ENCODE peak calls at places on chromosomes 11 and 22, in six cellular contexts. One of them, this sample, is unnamed.

GRCh38 chr11:67551127-67551526 is 27.9 kb upstream of the CABP2 start:
- DNase-seq in H9: no peak
- DNase-seq in mesenchymal stem cell: no peak
- DNase-seq in IMR-90: no peak
- DNase-seq in mesendoderm: no peak
- DNase-seq in neuronal stem cell: no peak
- DNase-seq in this sample: no peak

GRCh38 chr11:70539360-70540095 is 141.2 kb downstream of the CTTN start:
- DNase-seq in H9: no peak
- DNase-seq in mesenchymal stem cell: no peak
- DNase-seq in mesendoderm: no peak
- DNase-seq in IMR-90: no peak
- DNase-seq in neuronal stem cell: no peak
- DNase-seq in this sample: no peak

GRCh38 chr11:32437406-32438345 is 2.3 kb upstream of the WT1 start:
- DNase-seq in IMR-90: no peak
- DNase-seq in H9: peak; percentile 83
- DNase-seq in neuronal stem cell: no peak
- DNase-seq in mesenchymal stem cell: no peak
- DNase-seq in mesendoderm: peak; percentile 74
- DNase-seq in this sample: no peak

GRCh38 chr11:69840371-69841169 is 21.4 kb upstream of the FGF3 start:
- DNase-seq in IMR-90: no peak
- DNase-seq in mesenchymal stem cell: no peak
- DNase-seq in H9: peak; percentile 28
- DNase-seq in neuronal stem cell: no peak
- DNase-seq in mesendoderm: no peak
- DNase-seq in this sample: no peak

GRCh38 chr11:120344302-120345004 is 8.2 kb downstream of the ARHGEF12 start:
- DNase-seq in H9: no peak
- DNase-seq in mesenchymal stem cell: peak; percentile 80
- DNase-seq in neuronal stem cell: no peak
- DNase-seq in mesendoderm: no peak
- DNase-seq in IMR-90: peak; percentile 43
- DNase-seq in this sample: peak; percentile 17

GRCh38 chr11:7272373-7272772 is 20.7 kb downstream of the SYT9 start:
- DNase-seq in mesenchymal stem cell: no peak
- DNase-seq in IMR-90: no peak
- DNase-seq in neuronal stem cell: no peak
- DNase-seq in mesendoderm: peak; percentile 19
- DNase-seq in H9: no peak
- DNase-seq in this sample: no peak

GRCh38 chr11:57397394-57397990 is 7.0 kb upstream of the PRG2 start:
- DNase-seq in H9: no peak
- DNase-seq in neuronal stem cell: no peak
- DNase-seq in mesenchymal stem cell: no peak
- DNase-seq in mesendoderm: no peak
- DNase-seq in IMR-90: no peak
- DNase-seq in this sample: no peak

GRCh38 chr11:2325719-2326118 is 23.9 kb downstream of the TSPAN32 start:
- DNase-seq in neuronal stem cell: no peak
- DNase-seq in mesendoderm: no peak
- DNase-seq in H9: no peak
- DNase-seq in mesenchymal stem cell: no peak
- DNase-seq in IMR-90: peak; percentile 35
- DNase-seq in this sample: peak; percentile 49

GRCh38 chr11:130055637-130056036 is 14.1 kb upstream of the APLP2 start:
- DNase-seq in IMR-90: no peak
- DNase-seq in mesenchymal stem cell: no peak
- DNase-seq in H9: no peak
- DNase-seq in mesendoderm: no peak
- DNase-seq in neuronal stem cell: no peak
- DNase-seq in this sample: peak; percentile 45

GRCh38 chr11:36073411-36074203 is 129.7 kb downstream of the LDLRAD3 start:
- DNase-seq in IMR-90: peak; percentile 92
- DNase-seq in H9: no peak
- DNase-seq in neuronal stem cell: no peak
- DNase-seq in mesendoderm: no peak
- DNase-seq in mesenchymal stem cell: peak; percentile 83
- DNase-seq in this sample: no peak

GRCh38 chr11:1178201-1178885 is 20.6 kb downstream of the MUC5AC start:
- DNase-seq in mesenchymal stem cell: no peak
- DNase-seq in mesendoderm: no peak
- DNase-seq in H9: no peak
- DNase-seq in IMR-90: no peak
- DNase-seq in neuronal stem cell: no peak
- DNase-seq in this sample: no peak

GRCh38 chr22:38238519-38239051 is 34.2 kb downstream of the TMEM184B start:
- DNase-seq in H9: no peak
- DNase-seq in mesenchymal stem cell: no peak
- DNase-seq in IMR-90: peak; percentile 73
- DNase-seq in neuronal stem cell: no peak
- DNase-seq in mesendoderm: no peak
- DNase-seq in this sample: no peak

GRCh38 chr11:16632295-16633200 is 105.9 kb upstream of the C11orf58 start:
- DNase-seq in neuronal stem cell: no peak
- DNase-seq in H9: peak; percentile 57
- DNase-seq in mesendoderm: peak; percentile 53
- DNase-seq in mesenchymal stem cell: peak; percentile 45
- DNase-seq in IMR-90: peak; percentile 21
- DNase-seq in this sample: peak; percentile 21

GRCh38 chr11:47904048-47904447 is 55.9 kb upstream of the NUP160 start:
- DNase-seq in H9: no peak
- DNase-seq in mesenchymal stem cell: peak; percentile 62
- DNase-seq in IMR-90: peak; percentile 64
- DNase-seq in mesendoderm: no peak
- DNase-seq in neuronal stem cell: no peak
- DNase-seq in this sample: peak; percentile 81

GRCh38 chr22:23862103-23862502 is 4.4 kb downstream of the SLC2A11 start:
- DNase-seq in neuronal stem cell: no peak
- DNase-seq in mesenchymal stem cell: peak; percentile 49
- DNase-seq in H9: peak; percentile 71
- DNase-seq in mesendoderm: peak; percentile 69
- DNase-seq in IMR-90: peak; percentile 52
- DNase-seq in this sample: no peak

GRCh38 chr22:31248138-31248745 is 36.1 kb downstream of the LIMK2 start:
- DNase-seq in mesendoderm: peak; percentile 96
- DNase-seq in H9: peak; percentile 94
- DNase-seq in IMR-90: peak; percentile 94
- DNase-seq in neuronal stem cell: peak; percentile 79
- DNase-seq in mesenchymal stem cell: peak; percentile 96
- DNase-seq in this sample: peak; percentile 93

GRCh38 chr22:41621099-41621910 is at the start of gene XRCC6:
- DNase-seq in mesenchymal stem cell: peak; percentile 99
- DNase-seq in neuronal stem cell: peak; percentile 100
- DNase-seq in IMR-90: peak; percentile 100
- DNase-seq in mesendoderm: peak; percentile 100
- DNase-seq in H9: peak; percentile 100
- DNase-seq in this sample: peak; percentile 100

GRCh38 chr22:41625577-41625976 is 4.5 kb downstream of the XRCC6 start:
- DNase-seq in IMR-90: no peak
- DNase-seq in mesenchymal stem cell: no peak
- DNase-seq in neuronal stem cell: no peak
- DNase-seq in mesendoderm: no peak
- DNase-seq in H9: no peak
- DNase-seq in this sample: no peak

GRCh38 chr22:41621911-41622179 is 750 bp downstream of the XRCC6 start:
- DNase-seq in mesendoderm: no peak
- DNase-seq in IMR-90: no peak
- DNase-seq in H9: no peak
- DNase-seq in mesenchymal stem cell: no peak
- DNase-seq in neuronal stem cell: no peak
- DNase-seq in this sample: no peak

GRCh38 chr22:41619979-41620645 is 731 bp downstream of the DESI1 start:
- DNase-seq in mesenchymal stem cell: peak; percentile 44
- DNase-seq in H9: peak; percentile 57
- DNase-seq in neuronal stem cell: peak; percentile 3
- DNase-seq in IMR-90: no peak
- DNase-seq in mesendoderm: peak; percentile 79
- DNase-seq in this sample: peak; percentile 48

DNA sequence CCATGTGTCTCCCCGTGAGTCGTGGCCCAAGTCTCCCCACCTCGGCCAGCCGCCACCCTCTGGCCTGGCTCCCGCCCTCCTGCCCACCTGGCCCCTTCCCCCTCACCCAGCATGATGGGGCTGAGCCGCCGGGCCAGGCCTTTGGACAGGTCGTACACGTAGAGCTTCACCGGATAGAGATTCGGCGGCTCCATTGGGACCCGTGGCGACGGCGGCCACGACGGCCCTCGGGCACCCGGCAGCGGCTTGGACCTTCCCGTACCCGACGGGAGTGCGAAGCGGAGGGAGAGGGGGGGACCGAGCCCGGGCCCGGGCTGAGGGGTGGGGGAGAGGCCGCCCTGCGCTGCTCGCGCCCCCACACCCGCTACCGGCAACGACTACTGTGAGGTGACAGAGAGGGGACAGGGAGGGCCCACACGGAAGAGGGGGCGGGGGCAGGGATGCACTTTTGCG is at the start of gene DESI1:
- DNase-seq in H9: no peak
- DNase-seq in mesendoderm: peak; percentile 72
- DNase-seq in mesenchymal stem cell: no peak
- DNase-seq in IMR-90: no peak
- DNase-seq in neuronal stem cell: no peak
- DNase-seq in this sample: peak; percentile 35
- H3K4ac ChIP-seq in H9: no peak within 1 kb of the TSS
- H3K4ac ChIP-seq in mesendoderm: peak within 1 kb of the TSS; percentile 44
- H3K4ac ChIP-seq in mesenchymal stem cell: peak within 1 kb of the TSS; percentile 71
- H3K4ac ChIP-seq in IMR-90: peak within 1 kb of the TSS; percentile 94
- H3K4ac ChIP-seq in neuronal stem cell: peak within 1 kb of the TSS; percentile 100
- H3K4ac ChIP-seq in this sample: peak within 1 kb of the TSS; percentile 68

GRCh38 chr11:66012371-66012945 is 650 bp downstream of the CST6 start:
- DNase-seq in mesendoderm: no peak
- DNase-seq in mesenchymal stem cell: no peak
- DNase-seq in H9: no peak
- DNase-seq in neuronal stem cell: no peak
- DNase-seq in IMR-90: no peak
- DNase-seq in this sample: peak; percentile 42
- H3K4ac ChIP-seq in mesendoderm: no peak overlapping the region
- H3K4ac ChIP-seq in mesenchymal stem cell: no peak overlapping the region
- H3K4ac ChIP-seq in H9: no peak overlapping the region
- H3K4ac ChIP-seq in neuronal stem cell: no peak overlapping the region
- H3K4ac ChIP-seq in IMR-90: no peak overlapping the region
- H3K4ac ChIP-seq in this sample: peak overlapping the region; percentile 61

DNA sequence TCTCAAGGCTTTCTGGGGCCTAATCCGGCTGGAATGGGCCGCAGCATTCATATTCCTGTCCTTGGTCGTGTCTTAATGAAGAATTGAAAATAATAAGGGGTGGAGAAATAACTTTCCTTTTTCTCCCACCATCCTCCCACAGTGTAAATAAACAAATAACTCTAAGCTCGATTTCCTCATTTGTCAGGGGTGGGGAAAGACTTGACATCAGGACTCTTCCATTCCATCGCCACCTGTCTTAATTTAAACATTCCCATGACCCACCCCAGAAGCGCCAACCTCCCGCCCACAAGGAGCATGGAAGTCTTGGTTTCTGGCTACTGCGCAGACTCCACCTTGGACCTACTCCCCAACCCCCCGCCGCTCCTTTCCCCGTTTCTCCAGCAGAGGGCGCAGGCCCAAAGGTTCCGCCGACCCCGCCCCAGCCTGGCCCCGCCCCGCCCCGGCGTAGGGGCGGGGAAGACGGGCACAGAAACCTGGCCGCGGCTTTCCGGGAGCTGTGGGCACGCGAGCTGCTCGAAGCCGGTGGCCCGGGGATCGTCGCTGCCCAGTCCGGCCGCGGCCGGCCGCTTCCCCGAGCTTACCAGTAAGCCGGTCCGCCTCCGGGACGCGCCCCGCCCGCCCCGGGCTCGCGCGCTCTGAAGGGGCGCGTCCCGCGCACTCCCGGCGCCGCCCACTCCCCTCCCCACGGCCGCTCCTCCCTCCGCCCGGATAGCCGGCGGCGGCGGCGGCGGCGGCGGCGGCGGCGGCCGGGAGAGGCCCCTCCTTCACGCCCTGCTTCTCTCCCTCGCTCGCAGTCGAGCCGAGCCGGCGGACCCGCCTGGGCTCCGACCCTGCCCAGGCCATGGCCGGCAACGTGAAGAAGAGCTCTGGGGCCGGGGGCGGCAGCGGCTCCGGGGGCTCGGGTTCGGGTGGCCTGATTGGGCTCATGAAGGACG is at the start of gene CBL:
- DNase-seq in H9: peak; percentile 94
- DNase-seq in neuronal stem cell: peak; percentile 96
- DNase-seq in mesenchymal stem cell: peak; percentile 88
- DNase-seq in mesendoderm: peak; percentile 95
- DNase-seq in IMR-90: peak; percentile 84
- DNase-seq in this sample: peak; percentile 96
- H3K4ac ChIP-seq in H9: no peak within 1 kb of the TSS
- H3K4ac ChIP-seq in neuronal stem cell: no peak within 1 kb of the TSS
- H3K4ac ChIP-seq in mesenchymal stem cell: peak within 1 kb of the TSS; percentile 67
- H3K4ac ChIP-seq in mesendoderm: peak within 1 kb of the TSS; percentile 93
- H3K4ac ChIP-seq in IMR-90: peak within 1 kb of the TSS; percentile 96
- H3K4ac ChIP-seq in this sample: peak within 1 kb of the TSS; percentile 93

GRCh38 chr22:42856865-42857704 is at the start of gene ARFGAP3:
- DNase-seq in IMR-90: peak; percentile 91
- DNase-seq in mesenchymal stem cell: peak; percentile 92
- DNase-seq in H9: peak; percentile 94
- DNase-seq in neuronal stem cell: peak; percentile 93
- DNase-seq in mesendoderm: peak; percentile 94
- DNase-seq in this sample: peak; percentile 97

GRCh38 chr22:42855211-42855610 is 1.9 kb downstream of the ARFGAP3 start:
- DNase-seq in H9: no peak
- DNase-seq in IMR-90: no peak
- DNase-seq in mesendoderm: no peak
- DNase-seq in neuronal stem cell: no peak
- DNase-seq in mesenchymal stem cell: peak; percentile 28
- DNase-seq in this sample: no peak

GRCh38 chr22:42856179-42856864 is 751 bp downstream of the ARFGAP3 start:
- DNase-seq in neuronal stem cell: peak; percentile 15
- DNase-seq in IMR-90: peak; percentile 22
- DNase-seq in H9: no peak
- DNase-seq in mesenchymal stem cell: peak; percentile 72
- DNase-seq in mesendoderm: peak; percentile 41
- DNase-seq in this sample: peak; percentile 69

GRCh38 chr22:42855726-42856125 is 1.3 kb downstream of the ARFGAP3 start:
- DNase-seq in mesenchymal stem cell: peak; percentile 13
- DNase-seq in H9: no peak
- DNase-seq in neuronal stem cell: no peak
- DNase-seq in IMR-90: no peak
- DNase-seq in mesendoderm: no peak
- DNase-seq in this sample: no peak

DNA sequence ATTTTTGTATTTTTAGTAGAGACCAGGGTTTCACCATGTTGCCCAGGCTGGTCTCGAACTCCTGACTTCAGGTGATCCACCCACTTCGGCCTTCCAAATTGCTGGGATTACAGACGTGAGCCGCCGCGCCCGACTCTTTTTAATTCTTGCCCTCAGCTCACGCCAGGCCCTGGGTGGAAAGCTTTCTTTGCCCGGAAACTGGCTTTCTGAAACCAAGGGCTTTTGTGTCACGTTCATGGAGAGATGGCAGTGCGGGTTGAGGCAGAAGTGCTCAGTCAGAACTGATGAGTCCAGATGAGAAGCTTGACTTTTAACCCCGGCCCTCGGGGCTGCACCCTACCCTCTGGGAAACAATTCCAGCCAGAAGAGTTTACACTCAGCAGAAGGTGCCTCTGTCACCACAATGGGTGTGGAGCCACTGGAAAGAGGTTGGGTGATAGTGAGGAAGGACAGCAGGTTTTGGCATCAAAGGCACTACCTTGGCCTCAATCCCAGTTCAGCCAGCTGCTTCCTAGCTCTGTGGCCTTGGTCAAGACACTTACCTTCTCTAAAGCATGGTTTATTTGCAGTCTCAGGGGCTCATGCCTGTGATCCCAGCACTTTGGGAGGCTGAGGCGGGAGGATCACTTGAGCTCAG is 890 bp upstream of the ARFGAP3 start:
- DNase-seq in mesendoderm: no peak
- DNase-seq in mesenchymal stem cell: no peak
- DNase-seq in H9: no peak
- DNase-seq in neuronal stem cell: no peak
- DNase-seq in IMR-90: no peak
- DNase-seq in this sample: no peak
- H3K4ac ChIP-seq in mesendoderm: no peak overlapping the region
- H3K4ac ChIP-seq in mesenchymal stem cell: no peak overlapping the region
- H3K4ac ChIP-seq in H9: no peak overlapping the region
- H3K4ac ChIP-seq in neuronal stem cell: no peak overlapping the region
- H3K4ac ChIP-seq in IMR-90: peak overlapping the region; percentile 11
- H3K4ac ChIP-seq in this sample: no peak overlapping the region